ENCODE peak calls at places on chromosome 17, in five cellular contexts. D is BJ, I is left ventricle myocardium inferior, P is colonic mucosa, Z is thoracic aorta. Y is an unnamed sample.

GRCh38 chr17:75783803-75784472 is 668 bp upstream of the UNK start:
- DNase-seq in D (no peak), I (no peak), P (no peak), Z (no peak), Y (peak; percentile 57)

GRCh38 chr17:14784997-14785696 is 480.0 kb downstream of the PMP22 start:
- DNase-seq in D (no peak), I (no peak), P (no peak), Z (no peak), Y (peak; percentile 34)

GRCh38 chr17:27421111-27421510 is 35.1 kb upstream of the KSR1 start:
- DNase-seq in D (no peak), I (no peak), P (no peak), Z (no peak), Y (no peak)

GRCh38 chr17:20313891-20314290 is 153.4 kb downstream of the LGALS9B start:
- DNase-seq in D (no peak), I (no peak), P (no peak), Z (no peak), Y (no peak)

GRCh38 chr17:60745544-60745943 is 67.9 kb downstream of the BCAS3 start:
- DNase-seq in D (no peak), I (no peak), P (no peak), Z (no peak), Y (no peak)

GRCh38 chr17:52823155-52823554 is 664.6 kb upstream of the CA10 start:
- DNase-seq in D (no peak), I (no peak), P (no peak), Z (no peak), Y (no peak)

GRCh38 chr17:32609085-32609484 is 122.3 kb downstream of the CDK5R1 start:
- DNase-seq in D (no peak), I (peak; percentile 56), P (peak; percentile 24), Z (no peak), Y (peak; percentile 62)

GRCh38 chr17:16415031-16415924 is at the start of gene TRPV2:
- DNase-seq in D (no peak), I (peak; percentile 56), P (peak; percentile 52), Z (no peak), Y (peak; percentile 92)

GRCh38 chr17:1144139-1144538 is 35.6 kb downstream of the ABR start:
- DNase-seq in D (no peak), I (no peak), P (no peak), Z (no peak), Y (no peak)

GRCh38 chr17:40536731-40537171 is 28.5 kb downstream of the CCR7 start:
- DNase-seq in D (no peak), I (no peak), P (no peak), Z (no peak), Y (no peak)

GRCh38 chr17:73166731-73167581 is 2.1 kb downstream of the SSTR2 start:
- DNase-seq in D (no peak), I (no peak), P (no peak), Z (no peak), Y (peak; percentile 73)

GRCh38 chr17:44906010-44906646 is 6.9 kb upstream of the EFTUD2 start:
- DNase-seq in D (peak; percentile 80), I (no peak), P (no peak), Z (no peak), Y (peak; percentile 41)

GRCh38 chr17:66831383-66832220 is 3.3 kb upstream of the CACNG5 start:
- DNase-seq in D (no peak), I (no peak), P (no peak), Z (no peak), Y (no peak)
- TF ChIP-seq CTCF in D (no peak), I (no peak), P (no peak), Z (no peak), Y (no peak)

GRCh38 chr17:48335858-48336500 is 94.0 kb downstream of the SKAP1 start:
- DNase-seq in D (peak; percentile 4), I (no peak), P (no peak), Z (no peak), Y (no peak)
- H3K27me3 ChIP-seq in D (peaks cover 7% of the 10 kb centered on the region), I (peaks cover 98% of the 10 kb centered on the region), P (no peaks in the 10 kb centered on the region), Z (peaks cover 4% of the 10 kb centered on the region), Y (no peaks in the 10 kb centered on the region)

GRCh38 chr17:77353684-77354419 is 213.1 kb downstream of the SEC14L1 start:
- DNase-seq in D (no peak), I (no peak), P (peak; percentile 19), Z (no peak), Y (peak; percentile 6)
- H3K4me3 ChIP-seq in D (no peak overlapping the region), I (no peak overlapping the region), P (no peak overlapping the region), Z (no peak overlapping the region), Y (no peak overlapping the region)

GRCh38 chr17:81198826-81199481 is 23.8 kb downstream of the CEP131 start:
- DNase-seq in D (no peak), I (no peak), P (no peak), Z (no peak), Y (no peak)
- TF ChIP-seq CTCF in D (no peak), I (no peak), P (no peak), Z (no peak), Y (no peak)